ENCODE peak calls at places on chromosomes 13 and 19, in ten cellular contexts. Q is memory B cell; J is astrocyte; I is GM13976; Z is cerebellum; M is iPS-NIHi11; H is fibroblast of gingiva; O is stimulated activated CD4-positive, alpha-beta T cell treated with anti-CD3 and anti-CD28 coated beads, Interleukin-4, amount 100 ng/mL, for 48 hours; X is Right ventricle myocardium superior; A is D721Med. E is an unnamed sample.

GRCh38 chr19:6761053-6761676 is 6.1 kb downstream of the SH2D3A start:
- DNase-seq in J (no peak), M (peak), Q (no peak), I (peak), Z (no peak), O (peak), X (no peak), H (no peak), A (no peak), E (no peak)

GRCh38 chr13:114275309-114275708 is 6.1 kb upstream of the UPF3A start:
- DNase-seq in M (no peak), J (no peak), O (no peak), X (no peak), A (no peak), I (no peak), H (no peak), Q (no peak), Z (no peak), E (no peak)

GRCh38 chr13:111329641-111330040 is 9.2 kb downstream of the TEX29 start:
- DNase-seq in I (no peak), H (no peak), O (no peak), A (no peak), Z (no peak), M (no peak), X (no peak), Q (no peak), J (no peak), E (no peak)

GRCh38 chr13:30872195-30872594 is 33.9 kb upstream of the MEDAG start:
- DNase-seq in Q (no peak), I (no peak), O (no peak), X (no peak), H (no peak), Z (peak), M (no peak), A (no peak), J (no peak), E (no peak)

GRCh38 chr13:19607523-19608078 is 25.9 kb upstream of the MPHOSPH8 start:
- DNase-seq in X (no peak), Q (no peak), M (no peak), I (no peak), Z (no peak), J (peak), H (no peak), A (no peak), O (no peak), E (no peak)

GRCh38 chr19:36547001-36547732 is 19.1 kb upstream of the ZNF260 start:
- DNase-seq in M (no peak), H (no peak), Q (no peak), Z (no peak), X (no peak), I (no peak), A (no peak), O (no peak), J (peak), E (no peak)

GRCh38 chr19:19315444-19315843 is 4.9 kb downstream of the SUGP1 start:
- DNase-seq in M (no peak), I (no peak), Z (no peak), H (no peak), Q (no peak), X (no peak), A (no peak), O (no peak), J (no peak), E (no peak)

GRCh38 chr13:37534181-37534580 is 64.4 kb downstream of the POSTN start:
- DNase-seq in M (no peak), I (no peak), O (no peak), J (peak), H (peak), Q (no peak), A (no peak), X (no peak), Z (no peak), E (no peak)

GRCh38 chr13:77952737-77953136 is 34.1 kb upstream of the EDNRB start:
- DNase-seq in J (no peak), O (no peak), X (no peak), Z (no peak), I (no peak), A (no peak), Q (no peak), M (no peak), H (no peak), E (no peak)

GRCh38 chr13:61797397-61797796 is 381.7 kb upstream of the PCDH20 start:
- DNase-seq in A (no peak), Q (no peak), H (no peak), O (no peak), Z (no peak), I (no peak), J (no peak), X (no peak), M (no peak), E (no peak)

GRCh38 chr13:23505007-23505406 is 65.2 kb upstream of the TNFRSF19 start:
- DNase-seq in O (no peak), X (no peak), J (peak), H (peak), Z (no peak), I (no peak), A (no peak), M (no peak), Q (no peak), E (no peak)

GRCh38 chr19:29499921-29500590 is 25.7 kb upstream of the VSTM2B start:
- DNase-seq in M (no peak), I (no peak), A (no peak), Z (no peak), O (no peak), H (no peak), J (no peak), Q (no peak), X (no peak), E (no peak)

GRCh38 chr19:10936661-10937084 is 8.1 kb downstream of the TIMM29 start:
- DNase-seq in Q (peak), X (no peak), Z (peak), H (peak), J (peak), I (peak), O (peak), M (peak), A (no peak), E (peak)

GRCh38 chr19:8486661-8487136 is 15.7 kb downstream of the PRAM1 start:
- DNase-seq in J (no peak), H (no peak), O (no peak), X (no peak), Q (no peak), A (no peak), M (no peak), I (no peak), Z (no peak), E (no peak)

E was measured in iPS DF 6.9.